ENCODE peak calls at places on chromosomes 2 and 18, in four cellular contexts. One of them, this sample, is unnamed.

GRCh38 chr2:216082388-216082733 is 642 bp downstream of the TMEM169 start:
- DNase-seq in CD4-positive, alpha-beta T cell: no peak
- DNase-seq in endothelial cell: no peak
- DNase-seq in HCT116: no peak
- DNase-seq in this sample: no peak

GRCh38 chr2:29117636-29118303 is 2.6 kb downstream of the CLIP4 start:
- DNase-seq in endothelial cell: no peak
- DNase-seq in CD4-positive, alpha-beta T cell: no peak
- DNase-seq in HCT116: peak; percentile 77
- DNase-seq in this sample: no peak

GRCh38 chr2:69163109-69163508 is 150.1 kb downstream of the ANTXR1 start:
- DNase-seq in endothelial cell: no peak
- DNase-seq in CD4-positive, alpha-beta T cell: no peak
- DNase-seq in HCT116: peak; percentile 47
- DNase-seq in this sample: no peak

GRCh38 chr2:2646312-2647051 is 315.4 kb upstream of the MYT1L start:
- DNase-seq in CD4-positive, alpha-beta T cell: peak; percentile 59
- DNase-seq in endothelial cell: no peak
- DNase-seq in HCT116: no peak
- DNase-seq in this sample: no peak

GRCh38 chr2:84735383-84735782 is 145.5 kb downstream of the TRABD2A start:
- DNase-seq in HCT116: no peak
- DNase-seq in endothelial cell: no peak
- DNase-seq in CD4-positive, alpha-beta T cell: no peak
- DNase-seq in this sample: no peak

GRCh38 chr2:190744041-190744440 is 95.2 kb downstream of the NAB1 start:
- DNase-seq in CD4-positive, alpha-beta T cell: no peak
- DNase-seq in HCT116: no peak
- DNase-seq in endothelial cell: no peak
- DNase-seq in this sample: no peak

GRCh38 chr18:10032331-10032979 is 118.6 kb downstream of the VAPA start:
- DNase-seq in HCT116: no peak
- DNase-seq in CD4-positive, alpha-beta T cell: no peak
- DNase-seq in endothelial cell: peak; percentile 32
- DNase-seq in this sample: no peak

GRCh38 chr2:141027221-141027620 is 1103.6 kb downstream of the LRP1B start:
- DNase-seq in HCT116: no peak
- DNase-seq in endothelial cell: no peak
- DNase-seq in CD4-positive, alpha-beta T cell: no peak
- DNase-seq in this sample: no peak

GRCh38 chr2:12221583-12221982 is 475.2 kb downstream of the LPIN1 start:
- DNase-seq in CD4-positive, alpha-beta T cell: no peak
- DNase-seq in HCT116: no peak
- DNase-seq in endothelial cell: no peak
- DNase-seq in this sample: no peak

GRCh38 chr2:136080114-136080513 is 37.8 kb downstream of the CXCR4 start:
- DNase-seq in CD4-positive, alpha-beta T cell: no peak
- DNase-seq in HCT116: no peak
- DNase-seq in endothelial cell: no peak
- DNase-seq in this sample: no peak

GRCh38 chr2:132978840-132979239 is 308.8 kb upstream of the LYPD1 start:
- DNase-seq in endothelial cell: no peak
- DNase-seq in CD4-positive, alpha-beta T cell: no peak
- DNase-seq in HCT116: no peak
- DNase-seq in this sample: no peak

GRCh38 chr2:149441255-149441654 is 110.9 kb downstream of the LYPD6 start:
- DNase-seq in CD4-positive, alpha-beta T cell: no peak
- DNase-seq in endothelial cell: no peak
- DNase-seq in HCT116: no peak
- DNase-seq in this sample: no peak

GRCh38 chr2:183678908-183679307 is 554.7 kb downstream of the NUP35 start:
- DNase-seq in HCT116: no peak
- DNase-seq in endothelial cell: no peak
- DNase-seq in CD4-positive, alpha-beta T cell: no peak
- DNase-seq in this sample: no peak

GRCh38 chr2:180520206-180520605 is 460.2 kb upstream of the UBE2E3 start:
- DNase-seq in CD4-positive, alpha-beta T cell: no peak
- DNase-seq in HCT116: peak; percentile 33
- DNase-seq in endothelial cell: no peak
- DNase-seq in this sample: no peak

GRCh38 chr2:180519276-180519675 is 461.1 kb upstream of the UBE2E3 start:
- DNase-seq in endothelial cell: no peak
- DNase-seq in HCT116: peak; percentile 48
- DNase-seq in CD4-positive, alpha-beta T cell: no peak
- DNase-seq in this sample: no peak

GRCh38 chr2:180520816-180521595 is 459.4 kb upstream of the UBE2E3 start:
- DNase-seq in HCT116: peak; percentile 22
- DNase-seq in CD4-positive, alpha-beta T cell: no peak
- DNase-seq in endothelial cell: no peak
- DNase-seq in this sample: no peak

GRCh38 chr2:180523629-180524340 is 456.6 kb upstream of the UBE2E3 start:
- DNase-seq in HCT116: no peak
- DNase-seq in endothelial cell: no peak
- DNase-seq in CD4-positive, alpha-beta T cell: no peak
- DNase-seq in this sample: no peak

GRCh38 chr2:180524458-180524857 is 455.9 kb upstream of the UBE2E3 start:
- DNase-seq in CD4-positive, alpha-beta T cell: no peak
- DNase-seq in HCT116: no peak
- DNase-seq in endothelial cell: no peak
- DNase-seq in this sample: no peak
- TF ChIP-seq CTCF in CD4-positive, alpha-beta T cell: no peak
- TF ChIP-seq CTCF in HCT116: no peak
- TF ChIP-seq CTCF in endothelial cell: no peak
- TF ChIP-seq CTCF in this sample: no peak

GRCh38 chr2:167925775-167926174 is 321.6 kb downstream of the STK39 start:
- DNase-seq in HCT116: no peak
- DNase-seq in CD4-positive, alpha-beta T cell: no peak
- DNase-seq in endothelial cell: no peak
- DNase-seq in this sample: no peak
- TF ChIP-seq CTCF in HCT116: no peak
- TF ChIP-seq CTCF in CD4-positive, alpha-beta T cell: no peak
- TF ChIP-seq CTCF in endothelial cell: no peak
- TF ChIP-seq CTCF in this sample: no peak

GRCh38 chr2:166900700-166901099 is 12.4 kb downstream of the XIRP2 start:
- DNase-seq in endothelial cell: peak; percentile 9
- DNase-seq in HCT116: no peak
- DNase-seq in CD4-positive, alpha-beta T cell: no peak
- DNase-seq in this sample: no peak
- TF ChIP-seq CTCF in endothelial cell: no peak
- TF ChIP-seq CTCF in HCT116: no peak
- TF ChIP-seq CTCF in CD4-positive, alpha-beta T cell: no peak
- TF ChIP-seq CTCF in this sample: no peak

GRCh38 chr2:199458806-199459285 is 1.1 kb upstream of the SATB2 start:
- DNase-seq in HCT116: no peak
- DNase-seq in endothelial cell: no peak
- DNase-seq in CD4-positive, alpha-beta T cell: no peak
- DNase-seq in this sample: no peak

GRCh38 chr2:199460808-199461454 is 3.2 kb upstream of the SATB2 start:
- DNase-seq in endothelial cell: no peak
- DNase-seq in HCT116: no peak
- DNase-seq in CD4-positive, alpha-beta T cell: no peak
- DNase-seq in this sample: no peak

GRCh38 chr2:199460101-199460671 is 2.4 kb upstream of the SATB2 start:
- DNase-seq in endothelial cell: no peak
- DNase-seq in HCT116: peak; percentile 22
- DNase-seq in CD4-positive, alpha-beta T cell: no peak
- DNase-seq in this sample: no peak

GRCh38 chr2:199458017-199458805 is 472 bp upstream of the SATB2 start:
- DNase-seq in HCT116: peak; percentile 22
- DNase-seq in endothelial cell: peak; percentile 31
- DNase-seq in CD4-positive, alpha-beta T cell: no peak
- DNase-seq in this sample: no peak

DNA sequence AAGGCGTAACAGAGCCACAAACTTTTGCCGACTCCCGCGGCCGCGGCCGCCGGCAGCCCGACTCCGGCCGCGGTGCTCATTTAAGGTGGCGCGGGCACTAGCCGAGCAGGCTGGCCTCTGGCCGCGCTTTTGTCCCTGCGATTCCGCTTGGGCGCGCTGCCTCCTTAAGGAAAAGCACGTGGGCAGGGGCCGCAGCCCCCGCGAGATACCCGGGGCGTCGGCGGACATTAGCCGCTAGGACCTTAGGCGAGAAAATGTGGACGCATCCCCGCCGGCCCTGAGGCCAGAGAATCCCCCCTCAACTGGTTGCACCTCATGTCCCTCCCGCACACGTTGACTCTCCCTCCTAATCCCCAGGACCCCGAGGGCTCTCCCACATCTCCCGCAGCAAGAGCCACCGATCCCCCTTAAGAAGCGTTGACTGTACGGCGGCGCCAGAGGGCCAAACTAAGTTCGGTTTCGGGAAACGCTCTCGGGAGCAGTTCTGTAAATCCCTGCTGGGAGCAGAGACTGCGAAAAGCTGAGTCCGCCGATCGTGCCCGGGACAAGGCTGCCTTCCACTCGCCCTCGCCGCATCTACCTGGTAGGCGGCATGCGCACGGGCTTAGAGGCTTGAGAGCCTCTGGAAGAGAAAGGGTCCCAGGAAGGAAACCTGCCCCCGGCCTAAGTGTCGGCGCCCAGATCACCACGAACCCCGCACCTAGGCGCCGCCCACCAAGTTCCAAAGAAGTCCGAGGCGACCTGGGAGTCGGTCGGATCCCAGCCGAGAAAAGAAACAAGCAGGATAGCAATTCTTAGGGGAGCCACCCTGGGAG is 1.8 kb upstream of the SATB2 start:
- DNase-seq in HCT116: peak; percentile 93
- DNase-seq in CD4-positive, alpha-beta T cell: peak; percentile 41
- DNase-seq in endothelial cell: peak; percentile 90
- DNase-seq in this sample: peak; percentile 90
- TF ChIP-seq CTCF in HCT116: no peak
- TF ChIP-seq CTCF in CD4-positive, alpha-beta T cell: no peak
- TF ChIP-seq CTCF in endothelial cell: no peak
- TF ChIP-seq CTCF in this sample: no peak

GRCh38 chr2:111698743-111699554 is 185.0 kb downstream of the ANAPC1 start:
- DNase-seq in HCT116: peak; percentile 95
- DNase-seq in endothelial cell: no peak
- DNase-seq in CD4-positive, alpha-beta T cell: peak; percentile 10
- DNase-seq in this sample: no peak
- TF ChIP-seq CTCF in HCT116: no peak
- TF ChIP-seq CTCF in endothelial cell: no peak
- TF ChIP-seq CTCF in CD4-positive, alpha-beta T cell: no peak
- TF ChIP-seq CTCF in this sample: peak; percentile 30

DNA sequence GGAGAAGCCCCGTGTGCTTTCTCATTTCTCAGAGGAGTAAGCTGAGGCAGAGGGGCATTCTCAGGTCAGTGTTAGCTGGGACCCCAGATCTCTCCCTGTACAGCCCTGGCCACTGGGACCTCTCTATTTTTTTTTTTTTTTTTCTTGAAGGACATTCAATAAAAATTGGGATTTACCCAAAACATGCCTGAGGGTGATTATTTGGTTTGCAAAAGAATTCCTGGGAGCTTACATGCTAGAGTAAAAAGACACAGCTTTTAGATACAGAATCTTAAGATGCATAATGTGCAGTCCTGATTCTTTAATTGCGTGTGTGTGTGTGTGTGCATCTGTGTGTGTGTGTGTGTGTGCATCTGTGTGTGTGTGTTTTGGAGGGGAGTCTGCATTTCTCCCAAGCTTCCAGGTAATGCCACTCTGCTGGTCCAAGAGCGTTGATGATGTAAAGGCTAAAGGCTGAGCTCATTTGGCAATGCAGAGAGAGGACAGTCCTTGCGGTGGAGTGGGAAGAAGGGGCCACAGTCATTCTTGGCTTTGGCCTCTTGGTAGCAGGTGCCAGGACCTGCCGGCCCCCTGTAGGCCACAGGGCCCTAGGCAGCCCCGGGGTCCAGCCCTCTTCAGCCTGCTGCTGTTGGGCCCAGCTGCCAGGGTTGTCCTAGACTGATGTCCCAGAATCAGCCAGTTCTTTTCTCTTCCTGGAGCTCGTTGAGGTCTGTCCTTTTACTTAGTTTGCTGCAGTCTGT is 74.1 kb upstream of the MCFD2 start:
- DNase-seq in endothelial cell: no peak
- DNase-seq in CD4-positive, alpha-beta T cell: no peak
- DNase-seq in HCT116: no peak
- DNase-seq in this sample: no peak
- TF ChIP-seq CTCF in endothelial cell: no peak
- TF ChIP-seq CTCF in CD4-positive, alpha-beta T cell: no peak
- TF ChIP-seq CTCF in HCT116: no peak
- TF ChIP-seq CTCF in this sample: peak; percentile 23

GRCh38 chr18:40937386-40937785 is 1017.6 kb upstream of the PIK3C3 start:
- DNase-seq in HCT116: no peak
- DNase-seq in endothelial cell: no peak
- DNase-seq in CD4-positive, alpha-beta T cell: no peak
- DNase-seq in this sample: no peak
- TF ChIP-seq CTCF in HCT116: no peak
- TF ChIP-seq CTCF in endothelial cell: no peak
- TF ChIP-seq CTCF in CD4-positive, alpha-beta T cell: no peak
- TF ChIP-seq CTCF in this sample: no peak

GRCh38 chr2:37788602-37789209 is 117.3 kb upstream of the CDC42EP3 start:
- DNase-seq in endothelial cell: no peak
- DNase-seq in CD4-positive, alpha-beta T cell: no peak
- DNase-seq in HCT116: no peak
- DNase-seq in this sample: no peak

GRCh38 chr2:37784759-37785149 is 113.3 kb upstream of the CDC42EP3 start:
- DNase-seq in HCT116: no peak
- DNase-seq in CD4-positive, alpha-beta T cell: no peak
- DNase-seq in endothelial cell: no peak
- DNase-seq in this sample: no peak

GRCh38 chr2:37784071-37784758 is 112.8 kb upstream of the CDC42EP3 start:
- DNase-seq in HCT116: no peak
- DNase-seq in CD4-positive, alpha-beta T cell: no peak
- DNase-seq in endothelial cell: no peak
- DNase-seq in this sample: no peak

GRCh38 chr2:37786854-37787253 is 115.4 kb upstream of the CDC42EP3 start:
- DNase-seq in CD4-positive, alpha-beta T cell: no peak
- DNase-seq in HCT116: no peak
- DNase-seq in endothelial cell: no peak
- DNase-seq in this sample: no peak

GRCh38 chr2:37786153-37786809 is 114.8 kb upstream of the CDC42EP3 start:
- DNase-seq in endothelial cell: no peak
- DNase-seq in CD4-positive, alpha-beta T cell: no peak
- DNase-seq in HCT116: no peak
- DNase-seq in this sample: no peak
- TF ChIP-seq CTCF in endothelial cell: no peak
- TF ChIP-seq CTCF in CD4-positive, alpha-beta T cell: no peak
- TF ChIP-seq CTCF in HCT116: no peak
- TF ChIP-seq CTCF in this sample: no peak

GRCh38 chr2:172995323-172996244 is 80.1 kb upstream of the MAP3K20 start:
- DNase-seq in HCT116: no peak
- DNase-seq in CD4-positive, alpha-beta T cell: no peak
- DNase-seq in endothelial cell: no peak
- DNase-seq in this sample: no peak
- TF ChIP-seq CTCF in HCT116: no peak
- TF ChIP-seq CTCF in CD4-positive, alpha-beta T cell: no peak
- TF ChIP-seq CTCF in endothelial cell: no peak
- TF ChIP-seq CTCF in this sample: peak; percentile 35

GRCh38 chr2:230230801-230231200 is 5.3 kb downstream of the SP140 start:
- DNase-seq in endothelial cell: no peak
- DNase-seq in HCT116: no peak
- DNase-seq in CD4-positive, alpha-beta T cell: no peak
- DNase-seq in this sample: no peak

GRCh38 chr2:230231251-230231650 is 5.7 kb downstream of the SP140 start:
- DNase-seq in endothelial cell: no peak
- DNase-seq in HCT116: no peak
- DNase-seq in CD4-positive, alpha-beta T cell: no peak
- DNase-seq in this sample: no peak

GRCh38 chr2:230230087-230230486 is 4.6 kb downstream of the SP140 start:
- DNase-seq in HCT116: no peak
- DNase-seq in CD4-positive, alpha-beta T cell: no peak
- DNase-seq in endothelial cell: no peak
- DNase-seq in this sample: no peak

GRCh38 chr2:230234845-230235244 is 9.3 kb downstream of the SP140 start:
- DNase-seq in CD4-positive, alpha-beta T cell: no peak
- DNase-seq in HCT116: no peak
- DNase-seq in endothelial cell: no peak
- DNase-seq in this sample: no peak

GRCh38 chr2:230234122-230234722 is 8.7 kb downstream of the SP140 start:
- DNase-seq in HCT116: no peak
- DNase-seq in endothelial cell: no peak
- DNase-seq in CD4-positive, alpha-beta T cell: no peak
- DNase-seq in this sample: no peak
- TF ChIP-seq CTCF in HCT116: no peak
- TF ChIP-seq CTCF in endothelial cell: no peak
- TF ChIP-seq CTCF in CD4-positive, alpha-beta T cell: no peak
- TF ChIP-seq CTCF in this sample: no peak

This sample was measured in type B pancreatic cell.